ENCODE peak calls at places on chromosome 9, in seven cellular contexts. One of them, this sample, is unnamed.

GRCh38 chr9:75087279-75087823 is 604 bp downstream of the NMRK1 start:
- DNase-seq in GM12865: peak
- DNase-seq in tibial nerve: no peak
- DNase-seq in mammary epithelial cell: peak
- DNase-seq in BE2C: no peak
- DNase-seq in kidney: no peak
- DNase-seq in fibroblast of mammary gland: peak
- DNase-seq in this sample: peak

GRCh38 chr9:129497837-129498450 is 123.0 kb downstream of the C9orf50 start:
- DNase-seq in GM12865: no peak
- DNase-seq in tibial nerve: no peak
- DNase-seq in mammary epithelial cell: no peak
- DNase-seq in BE2C: no peak
- DNase-seq in kidney: no peak
- DNase-seq in fibroblast of mammary gland: no peak
- DNase-seq in this sample: no peak

GRCh38 chr9:111294691-111295451 is 35.2 kb downstream of the OR2K2 start:
- DNase-seq in GM12865: no peak
- DNase-seq in tibial nerve: no peak
- DNase-seq in mammary epithelial cell: no peak
- DNase-seq in BE2C: no peak
- DNase-seq in kidney: no peak
- DNase-seq in fibroblast of mammary gland: no peak
- DNase-seq in this sample: no peak

GRCh38 chr9:2765250-2765880 is 48.1 kb downstream of the KCNV2 start:
- DNase-seq in GM12865: no peak
- DNase-seq in tibial nerve: no peak
- DNase-seq in mammary epithelial cell: peak
- DNase-seq in BE2C: no peak
- DNase-seq in kidney: no peak
- DNase-seq in fibroblast of mammary gland: no peak
- DNase-seq in this sample: no peak

GRCh38 chr9:134689320-134690181 is 47.9 kb downstream of the COL5A1 start:
- DNase-seq in GM12865: peak
- DNase-seq in tibial nerve: peak
- DNase-seq in mammary epithelial cell: peak
- DNase-seq in BE2C: peak
- DNase-seq in kidney: peak
- DNase-seq in fibroblast of mammary gland: peak
- DNase-seq in this sample: peak

GRCh38 chr9:72996684-72997314 is 43.9 kb upstream of the ALDH1A1 start:
- DNase-seq in GM12865: no peak
- DNase-seq in tibial nerve: no peak
- DNase-seq in mammary epithelial cell: no peak
- DNase-seq in BE2C: no peak
- DNase-seq in kidney: no peak
- DNase-seq in fibroblast of mammary gland: no peak
- DNase-seq in this sample: no peak

GRCh38 chr9:14993891-14994554 is 83.8 kb upstream of the FREM1 start:
- DNase-seq in GM12865: no peak
- DNase-seq in tibial nerve: no peak
- DNase-seq in mammary epithelial cell: no peak
- DNase-seq in BE2C: no peak
- DNase-seq in kidney: no peak
- DNase-seq in fibroblast of mammary gland: no peak
- DNase-seq in this sample: no peak

GRCh38 chr9:133656211-133657119 is 20.3 kb downstream of the DBH start:
- DNase-seq in GM12865: peak
- DNase-seq in tibial nerve: no peak
- DNase-seq in mammary epithelial cell: peak
- DNase-seq in BE2C: no peak
- DNase-seq in kidney: peak
- DNase-seq in fibroblast of mammary gland: no peak
- DNase-seq in this sample: no peak

GRCh38 chr9:72753261-72753893 is 199.5 kb downstream of the ALDH1A1 start:
- DNase-seq in GM12865: no peak
- DNase-seq in tibial nerve: no peak
- DNase-seq in mammary epithelial cell: no peak
- DNase-seq in BE2C: no peak
- DNase-seq in kidney: no peak
- DNase-seq in fibroblast of mammary gland: peak
- DNase-seq in this sample: peak

GRCh38 chr9:107153336-107153735 is 129.7 kb upstream of the RAD23B start:
- DNase-seq in GM12865: no peak
- DNase-seq in tibial nerve: no peak
- DNase-seq in mammary epithelial cell: no peak
- DNase-seq in BE2C: no peak
- DNase-seq in kidney: no peak
- DNase-seq in fibroblast of mammary gland: peak
- DNase-seq in this sample: peak

GRCh38 chr9:108654566-108654965 is 201.2 kb downstream of the ACTL7B start:
- DNase-seq in GM12865: no peak
- DNase-seq in tibial nerve: no peak
- DNase-seq in mammary epithelial cell: peak
- DNase-seq in BE2C: no peak
- DNase-seq in kidney: no peak
- DNase-seq in fibroblast of mammary gland: peak
- DNase-seq in this sample: peak

GRCh38 chr9:115643948-115644727 is 509.5 kb upstream of the PAPPA start:
- DNase-seq in GM12865: no peak
- DNase-seq in tibial nerve: no peak
- DNase-seq in mammary epithelial cell: peak
- DNase-seq in BE2C: no peak
- DNase-seq in kidney: no peak
- DNase-seq in fibroblast of mammary gland: peak
- DNase-seq in this sample: peak

GRCh38 chr9:93292288-93292615 is 108.3 kb downstream of the WNK2 start:
- DNase-seq in GM12865: no peak
- DNase-seq in tibial nerve: no peak
- DNase-seq in mammary epithelial cell: no peak
- DNase-seq in BE2C: no peak
- DNase-seq in kidney: no peak
- DNase-seq in fibroblast of mammary gland: no peak
- DNase-seq in this sample: no peak

GRCh38 chr9:108885643-108886348 is 23.7 kb downstream of the ACTL7A start:
- DNase-seq in GM12865: peak
- DNase-seq in tibial nerve: no peak
- DNase-seq in mammary epithelial cell: peak
- DNase-seq in BE2C: peak
- DNase-seq in kidney: no peak
- DNase-seq in fibroblast of mammary gland: peak
- DNase-seq in this sample: peak

GRCh38 chr9:133881671-133882381 is 110.3 kb downstream of the VAV2 start:
- DNase-seq in GM12865: no peak
- DNase-seq in tibial nerve: no peak
- DNase-seq in mammary epithelial cell: peak
- DNase-seq in BE2C: peak
- DNase-seq in kidney: no peak
- DNase-seq in fibroblast of mammary gland: no peak
- DNase-seq in this sample: no peak

GRCh38 chr9:100170085-100170484 is 71.0 kb downstream of the INVS start:
- DNase-seq in GM12865: no peak
- DNase-seq in tibial nerve: no peak
- DNase-seq in mammary epithelial cell: peak
- DNase-seq in BE2C: no peak
- DNase-seq in kidney: no peak
- DNase-seq in fibroblast of mammary gland: peak
- DNase-seq in this sample: no peak

DNA sequence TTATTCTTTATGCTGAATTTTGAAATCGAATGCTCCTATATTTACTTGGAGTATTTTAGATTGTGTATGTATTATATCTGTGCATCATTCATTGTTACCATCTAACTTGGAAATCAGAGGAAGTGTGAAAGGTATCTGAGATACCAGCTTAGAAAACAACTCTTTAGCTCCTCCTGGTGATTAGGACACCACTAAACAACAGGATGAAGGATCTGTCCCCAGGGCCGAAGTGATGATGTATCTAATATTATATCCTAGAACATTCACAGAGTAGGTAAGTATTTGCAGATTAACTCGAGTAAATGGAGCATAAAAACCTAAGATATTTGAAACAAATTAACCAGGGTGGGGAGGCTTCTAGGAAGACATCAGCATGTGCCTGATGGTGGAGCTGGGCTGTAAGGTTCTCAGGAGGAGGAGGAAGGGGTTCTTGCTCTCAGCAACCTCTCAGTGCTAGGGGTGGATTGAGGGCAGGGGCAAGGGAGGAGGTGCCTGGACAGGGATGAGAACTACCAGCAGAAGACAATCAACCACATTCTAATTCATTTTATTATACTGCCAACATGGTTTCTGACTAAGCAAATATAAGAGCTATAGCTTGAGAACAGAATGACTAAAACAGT is 2.6 kb upstream of the NFIL3 start:
- DNase-seq in GM12865: peak
- DNase-seq in tibial nerve: no peak
- DNase-seq in mammary epithelial cell: peak
- DNase-seq in BE2C: no peak
- DNase-seq in kidney: no peak
- DNase-seq in fibroblast of mammary gland: peak
- DNase-seq in this sample: peak
- TF ChIP-seq CTCF in GM12865: peak
- TF ChIP-seq CTCF in tibial nerve: peak
- TF ChIP-seq CTCF in mammary epithelial cell: peak
- TF ChIP-seq CTCF in BE2C: peak
- TF ChIP-seq CTCF in kidney: peak
- TF ChIP-seq CTCF in fibroblast of mammary gland: peak
- TF ChIP-seq CTCF in this sample: peak

GRCh38 chr9:121278535-121279169 is 10.7 kb downstream of the GSN start:
- DNase-seq in GM12865: peak
- DNase-seq in tibial nerve: peak
- DNase-seq in mammary epithelial cell: peak
- DNase-seq in BE2C: peak
- DNase-seq in kidney: peak
- DNase-seq in fibroblast of mammary gland: peak
- DNase-seq in this sample: peak
- H3K4me3 ChIP-seq in GM12865: no peak
- H3K4me3 ChIP-seq in tibial nerve: no peak
- H3K4me3 ChIP-seq in mammary epithelial cell: no peak
- H3K4me3 ChIP-seq in BE2C: no peak
- H3K4me3 ChIP-seq in kidney: peak
- H3K4me3 ChIP-seq in fibroblast of mammary gland: peak
- H3K4me3 ChIP-seq in this sample: no peak

GRCh38 chr9:19935422-19935821 is 146.6 kb upstream of the SLC24A2 start:
- DNase-seq in GM12865: no peak
- DNase-seq in tibial nerve: no peak
- DNase-seq in mammary epithelial cell: no peak
- DNase-seq in BE2C: no peak
- DNase-seq in kidney: no peak
- DNase-seq in fibroblast of mammary gland: no peak
- DNase-seq in this sample: no peak
- TF ChIP-seq CTCF in GM12865: no peak
- TF ChIP-seq CTCF in tibial nerve: no peak
- TF ChIP-seq CTCF in mammary epithelial cell: no peak
- TF ChIP-seq CTCF in BE2C: no peak
- TF ChIP-seq CTCF in kidney: no peak
- TF ChIP-seq CTCF in fibroblast of mammary gland: no peak
- TF ChIP-seq CTCF in this sample: no peak

DNA sequence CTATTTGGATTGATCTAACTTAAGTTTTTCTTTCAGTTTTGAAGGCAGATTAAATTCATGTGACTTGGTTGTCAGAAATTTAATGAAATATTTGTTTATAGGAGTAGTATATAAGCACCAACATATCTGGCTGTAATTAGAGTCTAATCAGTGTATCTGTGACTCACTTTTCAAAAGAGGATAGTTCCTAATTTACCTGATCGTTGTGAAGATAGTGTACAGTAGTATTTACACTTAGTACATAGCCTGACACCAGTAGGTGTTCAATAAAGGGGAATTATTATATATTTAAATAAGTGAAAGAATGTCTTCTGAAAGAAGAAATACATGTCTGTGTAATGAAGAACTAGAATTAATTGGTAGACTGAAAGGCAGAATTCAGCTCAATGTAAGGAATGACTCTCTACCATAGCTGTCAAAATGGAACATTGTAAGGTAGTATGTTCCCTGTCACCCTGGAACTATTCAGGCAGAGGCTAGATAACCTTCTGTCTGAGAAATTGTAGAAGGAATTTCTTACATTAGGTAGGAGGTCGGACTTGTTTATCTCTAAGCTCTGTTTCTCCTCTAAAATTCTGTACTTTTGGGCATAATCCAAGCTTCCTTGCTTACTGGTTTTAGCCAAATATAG is 8.6 kb downstream of the TGFBR1 start:
- DNase-seq in GM12865: no peak
- DNase-seq in tibial nerve: no peak
- DNase-seq in mammary epithelial cell: no peak
- DNase-seq in BE2C: no peak
- DNase-seq in kidney: no peak
- DNase-seq in fibroblast of mammary gland: no peak
- DNase-seq in this sample: no peak
- H3K4me3 ChIP-seq in GM12865: no peak
- H3K4me3 ChIP-seq in tibial nerve: no peak
- H3K4me3 ChIP-seq in mammary epithelial cell: no peak
- H3K4me3 ChIP-seq in BE2C: no peak
- H3K4me3 ChIP-seq in kidney: no peak
- H3K4me3 ChIP-seq in fibroblast of mammary gland: no peak
- H3K4me3 ChIP-seq in this sample: no peak

DNA sequence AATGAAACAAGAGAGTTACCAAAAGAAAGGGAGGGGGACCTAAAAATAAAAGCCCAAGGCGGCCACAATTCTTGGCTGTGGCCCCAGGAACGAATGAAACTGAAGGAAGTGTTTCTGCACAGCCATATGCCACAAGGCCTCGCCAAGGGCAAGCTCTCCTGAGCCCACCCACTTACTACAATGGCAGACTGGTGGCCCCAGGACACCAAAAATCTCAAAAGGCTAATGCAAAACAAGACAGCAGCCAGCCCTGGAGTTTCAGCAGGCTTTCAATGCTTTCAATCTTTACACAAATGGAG is 4.0 kb downstream of the CAMSAP1 start:
- DNase-seq in GM12865: no peak
- DNase-seq in tibial nerve: no peak
- DNase-seq in mammary epithelial cell: no peak
- DNase-seq in BE2C: no peak
- DNase-seq in kidney: no peak
- DNase-seq in fibroblast of mammary gland: no peak
- DNase-seq in this sample: no peak
- TF ChIP-seq CTCF in GM12865: no peak
- TF ChIP-seq CTCF in tibial nerve: no peak
- TF ChIP-seq CTCF in mammary epithelial cell: no peak
- TF ChIP-seq CTCF in BE2C: no peak
- TF ChIP-seq CTCF in kidney: no peak
- TF ChIP-seq CTCF in fibroblast of mammary gland: no peak
- TF ChIP-seq CTCF in this sample: no peak

DNA sequence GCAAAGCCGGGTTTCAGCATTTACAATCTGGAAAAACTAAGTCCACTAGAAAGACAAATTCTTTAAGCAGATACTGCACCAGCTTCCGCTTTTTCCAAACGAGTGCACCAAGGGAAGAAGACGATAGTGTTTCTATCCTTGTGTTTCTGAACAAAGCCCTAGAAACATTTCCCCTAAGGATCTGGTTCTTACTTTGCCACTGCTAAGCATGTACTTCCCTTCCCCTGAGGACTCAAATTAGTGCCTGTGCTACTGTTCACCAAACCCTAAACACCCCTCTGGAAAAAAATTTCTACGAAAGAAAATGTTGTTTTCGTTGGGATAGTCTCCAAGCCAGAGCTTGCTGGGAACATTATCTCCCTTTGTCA is 294.6 kb downstream of the BNC2 start:
- DNase-seq in GM12865: no peak
- DNase-seq in tibial nerve: no peak
- DNase-seq in mammary epithelial cell: no peak
- DNase-seq in BE2C: no peak
- DNase-seq in kidney: no peak
- DNase-seq in fibroblast of mammary gland: no peak
- DNase-seq in this sample: peak
- H3K4me3 ChIP-seq in GM12865: no peak
- H3K4me3 ChIP-seq in tibial nerve: peak
- H3K4me3 ChIP-seq in mammary epithelial cell: no peak
- H3K4me3 ChIP-seq in BE2C: no peak
- H3K4me3 ChIP-seq in kidney: no peak
- H3K4me3 ChIP-seq in fibroblast of mammary gland: no peak
- H3K4me3 ChIP-seq in this sample: no peak

GRCh38 chr9:112571624-112572341 is 85.2 kb downstream of the KIAA1958 start:
- DNase-seq in GM12865: no peak
- DNase-seq in tibial nerve: no peak
- DNase-seq in mammary epithelial cell: no peak
- DNase-seq in BE2C: no peak
- DNase-seq in kidney: no peak
- DNase-seq in fibroblast of mammary gland: no peak
- DNase-seq in this sample: no peak
- TF ChIP-seq CTCF in GM12865: no peak
- TF ChIP-seq CTCF in tibial nerve: no peak
- TF ChIP-seq CTCF in mammary epithelial cell: no peak
- TF ChIP-seq CTCF in BE2C: no peak
- TF ChIP-seq CTCF in kidney: no peak
- TF ChIP-seq CTCF in fibroblast of mammary gland: no peak
- TF ChIP-seq CTCF in this sample: no peak

This sample was measured in fibroblast of villous mesenchyme.